ENCODE peak calls at places on chromosomes 4 and X, in four cellular contexts. O is RPMI8226, G is mesothelial cell of epicardium, L is NCI-H774. S is an unnamed sample.

GRCh38 chr4:40918330-40918729 is 168.6 kb downstream of the NSUN7 start:
- DNase-seq in G (no peak), O (peak), L (no peak), S (peak)

GRCh38 chr4:188992706-188993105 is 853.5 kb downstream of the TRIML1 start:
- DNase-seq in G (no peak), O (no peak), L (no peak), S (no peak)

GRCh38 chr4:151408380-151408629 is 671 bp upstream of the FHIP1A start:
- DNase-seq in L (no peak), O (no peak), G (no peak), S (no peak)

GRCh38 chr4:98546910-98547544 is 111.4 kb downstream of the TSPAN5 start:
- DNase-seq in G (no peak), O (no peak), L (no peak), S (no peak)

GRCh38 chr4:5365071-5366008 is 314.1 kb downstream of the STK32B start:
- DNase-seq in O (no peak), G (no peak), L (peak), S (no peak)

GRCh38 chrX:139739138-139739537 is 31.2 kb upstream of the MCF2 start:
- DNase-seq in L (no peak), O (no peak), G (no peak), S (no peak)

GRCh38 chrX:6021316-6022091 is 207.2 kb downstream of the NLGN4X start:
- DNase-seq in O (peak), G (no peak), L (peak), S (peak)

GRCh38 chrX:38860106-38861013 is 59.1 kb downstream of the MID1IP1 start:
- DNase-seq in G (no peak), L (no peak), O (no peak), S (no peak)

GRCh38 chr4:158176108-158176507 is 3.3 kb upstream of the GASK1B start:
- DNase-seq in O (no peak), L (no peak), G (no peak), S (no peak)

GRCh38 chr4:82223715-82224114 is 150.1 kb downstream of the HNRNPD start:
- DNase-seq in G (no peak), L (no peak), O (peak), S (no peak)

GRCh38 chrX:21932277-21932996 is 8.1 kb upstream of the SMS start:
- DNase-seq in O (no peak), G (no peak), L (no peak), S (no peak)

GRCh38 chr4:145352438-145353145 is 129.1 kb upstream of the SMAD1 start:
- DNase-seq in G (no peak), L (no peak), O (no peak), S (no peak)

GRCh38 chrX:65723706-65724105 is 56.3 kb downstream of the MSN start:
- DNase-seq in L (no peak), G (no peak), O (no peak), S (no peak)

GRCh38 chr4:147984065-147984777 is 252.3 kb downstream of the ARHGAP10 start:
- DNase-seq in L (no peak), O (peak), G (no peak), S (peak)

GRCh38 chr4:107913283-107913899 is 18.0 kb upstream of the CYP2U1 start:
- DNase-seq in G (no peak), L (peak), O (peak), S (peak)

GRCh38 chr4:44674471-44674870 is 3.7 kb upstream of the GUF1 start:
- DNase-seq in G (no peak), O (no peak), L (no peak), S (no peak)

GRCh38 chr4:2805712-2806391 is 13.0 kb downstream of the SH3BP2 start:
- DNase-seq in G (no peak), O (no peak), L (no peak), S (no peak)

GRCh38 chr4:20311863-20312262 is 60.2 kb downstream of the SLIT2 start:
- DNase-seq in L (no peak), O (no peak), G (no peak), S (no peak)

GRCh38 chr4:139902328-139903217 is 237.0 kb downstream of the MGST2 start:
- DNase-seq in L (no peak), G (no peak), O (no peak), S (no peak)

GRCh38 chr4:184267206-184267608 is 49.5 kb upstream of the ENPP6 start:
- DNase-seq in L (no peak), O (peak), G (no peak), S (no peak)

GRCh38 chrX:119292445-119292844 is 56.4 kb downstream of the PGRMC1 start:
- DNase-seq in L (no peak), G (no peak), O (no peak), S (no peak)

GRCh38 chrX:151396042-151396826 is 772 bp upstream of the VMA21 start:
- DNase-seq in L (peak), O (peak), G (no peak), S (peak)

GRCh38 chrX:118215346-118215745 is 98.7 kb upstream of the KLHL13 start:
- DNase-seq in L (no peak), O (no peak), G (no peak), S (peak)

GRCh38 chr4:85842540-85842939 is 367.6 kb downstream of the ARHGAP24 start:
- DNase-seq in G (no peak), O (peak), L (no peak), S (no peak)

GRCh38 chrX:56615282-56615681 is 51.9 kb downstream of the UBQLN2 start:
- DNase-seq in L (no peak), G (no peak), O (no peak), S (no peak)